ENCODE peak calls at places on chromosomes 3 and 15, in six cellular contexts. J is CD8-positive, alpha-beta T cell; Q is epithelial cell of esophagus; T is astrocyte of the cerebellum; I is foreskin fibroblast; W is neural progenitor cell. A is an unnamed sample.

GRCh38 chr3:58299839-58300516 is 6.1 kb upstream of the RPP14 start:
- DNase-seq in J (no peak), Q (peak), T (no peak), I (no peak), W (peak), A (peak)

GRCh38 chr3:138437281-138437680 is 2.9 kb downstream of the ESYT3 start:
- DNase-seq in J (no peak), Q (no peak), T (no peak), I (no peak), W (no peak), A (no peak)

GRCh38 chr3:155572085-155572484 is 172.8 kb downstream of the PLCH1 start:
- DNase-seq in J (no peak), Q (no peak), T (peak), I (peak), W (no peak), A (no peak)

GRCh38 chr3:54891540-54891897 is 36.3 kb downstream of the LRTM1 start:
- DNase-seq in J (no peak), Q (peak), T (peak), I (peak), W (peak), A (peak)

GRCh38 chr3:143084856-143085731 is 34.5 kb upstream of the CHST2 start:
- DNase-seq in J (no peak), Q (peak), T (no peak), I (peak), W (no peak), A (peak)

GRCh38 chr15:48370460-48370859 is 39.2 kb downstream of the DUT start:
- DNase-seq in J (no peak), Q (peak), T (peak), I (peak), W (no peak), A (no peak)

GRCh38 chr3:189941679-189942078 is 179.0 kb downstream of the P3H2 start:
- DNase-seq in J (no peak), Q (peak), T (peak), I (peak), W (no peak), A (no peak)

GRCh38 chr3:102512734-102513518 is 78.1 kb downstream of the ZPLD1 start:
- DNase-seq in J (no peak), Q (peak), T (no peak), I (no peak), W (no peak), A (no peak)

GRCh38 chr15:42576776-42577175 is 1.4 kb downstream of the STARD9 start:
- DNase-seq in J (no peak), Q (no peak), T (no peak), I (no peak), W (no peak), A (no peak)

GRCh38 chr15:25323420-25323819 is 115.4 kb downstream of the UBE3A start:
- DNase-seq in J (no peak), Q (no peak), T (no peak), I (no peak), W (no peak), A (no peak)

GRCh38 chr3:165653130-165653778 is 184.0 kb downstream of the BCHE start:
- DNase-seq in J (no peak), Q (no peak), T (no peak), I (no peak), W (no peak), A (no peak)

GRCh38 chr3:31472479-31473390 is 60.0 kb upstream of the STT3B start:
- DNase-seq in J (no peak), Q (peak), T (peak), I (no peak), W (no peak), A (no peak)

GRCh38 chr3:134652886-134653630 is 2.2 kb upstream of the KY start:
- DNase-seq in J (no peak), Q (no peak), T (no peak), I (no peak), W (no peak), A (no peak)

GRCh38 chr3:5769825-5770224 is 582.3 kb downstream of the EDEM1 start:
- DNase-seq in J (no peak), Q (no peak), T (no peak), I (no peak), W (no peak), A (no peak)

GRCh38 chr3:188937389-188937788 is 234.4 kb upstream of the TPRG1 start:
- DNase-seq in J (no peak), Q (no peak), T (no peak), I (no peak), W (no peak), A (no peak)

GRCh38 chr3:28994161-28994905 is 286.5 kb upstream of the RBMS3 start:
- DNase-seq in J (no peak), Q (peak), T (no peak), I (no peak), W (peak), A (no peak)

GRCh38 chr3:160265088-160265487 is 39.9 kb downstream of the C3orf80 start:
- DNase-seq in J (no peak), Q (no peak), T (no peak), I (no peak), W (no peak), A (no peak)

GRCh38 chr3:121592856-121593702 is at the start of gene FBXO40:
- DNase-seq in J (no peak), Q (peak), T (no peak), I (no peak), W (peak), A (peak)

GRCh38 chr3:58560771-58561311 is 16.4 kb downstream of the FAM107A start:
- DNase-seq in J (no peak), Q (peak), T (peak), I (peak), W (peak), A (no peak)

GRCh38 chr3:194272861-194273266 is 78.3 kb downstream of the CPN2 start:
- DNase-seq in J (no peak), Q (no peak), T (no peak), I (peak), W (no peak), A (no peak)

GRCh38 chr3:108089544-108089943 is 1.3 kb downstream of the CD47 start:
- DNase-seq in J (no peak), Q (no peak), T (no peak), I (no peak), W (no peak), A (peak)

GRCh38 chr3:81684739-81685395 is 76.6 kb downstream of the GBE1 start:
- DNase-seq in J (no peak), Q (peak), T (no peak), I (peak), W (no peak), A (no peak)

GRCh38 chr3:185200639-185201038 is 47.8 kb upstream of the C3orf70 start:
- DNase-seq in J (no peak), Q (peak), T (peak), I (peak), W (no peak), A (no peak)

GRCh38 chr15:46848704-46849103 is 868.6 kb upstream of the SEMA6D start:
- DNase-seq in J (no peak), Q (peak), T (peak), I (peak), W (no peak), A (no peak)

GRCh38 chr3:19946291-19946831 is 536 bp upstream of the RAB5A start:
- DNase-seq in J (no peak), Q (no peak), T (no peak), I (no peak), W (no peak), A (no peak)

GRCh38 chr3:151644005-151644685 is 89.6 kb upstream of the AADACL2 start:
- DNase-seq in J (no peak), Q (no peak), T (no peak), I (no peak), W (no peak), A (no peak)

GRCh38 chr3:174439621-174440349 is 419.3 kb upstream of the NAALADL2 start:
- DNase-seq in J (no peak), Q (peak), T (peak), I (peak), W (peak), A (no peak)

GRCh38 chr15:32843211-32843907 is 125.6 kb downstream of the GREM1 start:
- DNase-seq in J (no peak), Q (no peak), T (no peak), I (peak), W (no peak), A (no peak)

GRCh38 chr3:157916672-157917071 is 189.5 kb downstream of the SHOX2 start:
- DNase-seq in J (no peak), Q (no peak), T (no peak), I (no peak), W (no peak), A (no peak)

GRCh38 chr15:70362911-70363310 is 265.2 kb upstream of the TLE3 start:
- DNase-seq in J (no peak), Q (peak), T (no peak), I (no peak), W (peak), A (peak)

GRCh38 chr3:66620185-66620803 is 119.5 kb upstream of the LRIG1 start:
- DNase-seq in J (no peak), Q (no peak), T (no peak), I (no peak), W (peak), A (no peak)

GRCh38 chr3:126008219-126008618 is 39.2 kb downstream of the ROPN1B start:
- DNase-seq in J (no peak), Q (no peak), T (no peak), I (no peak), W (no peak), A (no peak)

GRCh38 chr15:39623550-39623931 is 42.7 kb downstream of the THBS1 start:
- DNase-seq in J (peak), Q (no peak), T (no peak), I (no peak), W (no peak), A (peak)

DNA sequence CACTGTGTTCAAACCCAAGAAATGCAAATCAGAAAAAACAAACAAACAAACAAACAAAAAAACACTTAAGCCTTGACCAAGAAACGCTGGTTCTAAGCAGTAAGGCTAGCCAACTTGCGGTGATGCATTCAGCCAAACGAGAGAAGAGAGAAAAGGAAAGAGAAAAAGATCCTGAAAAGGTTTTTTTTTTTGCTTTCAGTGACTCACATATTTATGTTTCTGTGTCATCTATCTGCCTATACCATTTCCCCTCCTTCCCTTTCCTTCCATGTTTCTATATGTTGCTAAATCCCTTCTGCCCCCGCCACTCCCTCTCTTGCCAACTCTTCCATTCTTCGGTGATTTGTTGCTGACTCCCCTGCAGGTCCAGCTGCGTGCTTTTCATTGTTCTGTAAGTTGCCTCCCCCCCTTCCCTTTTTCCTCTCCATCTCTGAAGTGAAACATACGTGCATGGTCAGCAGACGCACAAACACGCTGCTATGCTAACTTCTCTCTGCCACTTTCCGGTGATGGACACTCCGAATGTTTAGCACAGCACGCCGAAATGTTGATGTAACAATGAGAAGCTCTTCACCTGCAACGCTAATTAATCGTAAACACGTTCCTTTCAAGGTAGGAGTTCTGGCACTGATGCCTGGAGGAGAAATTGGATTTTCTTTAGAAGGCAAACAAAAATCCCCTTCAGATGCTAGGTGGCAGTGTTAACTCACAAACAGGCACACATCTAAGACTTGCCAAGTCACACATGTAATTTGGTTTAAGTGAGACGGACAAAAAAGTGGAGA is 154.5 kb downstream of the TUSC7 start:
- DNase-seq in J (no peak), Q (peak), T (peak), I (peak), W (peak), A (peak)
- TF ChIP-seq CTCF in J (no peak), Q (peak), T (peak), I (peak), W (peak), A (peak)

GRCh38 chr15:78709263-78709882 is 68.4 kb upstream of the CHRNB4 start:
- DNase-seq in J (peak), Q (peak), T (no peak), I (peak), W (peak), A (peak)

GRCh38 chr15:78712797-78713515 is 71.9 kb upstream of the CHRNB4 start:
- DNase-seq in J (no peak), Q (no peak), T (no peak), I (no peak), W (no peak), A (no peak)

GRCh38 chr15:78702609-78703332 is 61.8 kb upstream of the CHRNB4 start:
- DNase-seq in J (no peak), Q (peak), T (no peak), I (no peak), W (no peak), A (no peak)

GRCh38 chr15:78711638-78712037 is 70.6 kb upstream of the CHRNB4 start:
- DNase-seq in J (no peak), Q (no peak), T (no peak), I (no peak), W (no peak), A (no peak)

DNA sequence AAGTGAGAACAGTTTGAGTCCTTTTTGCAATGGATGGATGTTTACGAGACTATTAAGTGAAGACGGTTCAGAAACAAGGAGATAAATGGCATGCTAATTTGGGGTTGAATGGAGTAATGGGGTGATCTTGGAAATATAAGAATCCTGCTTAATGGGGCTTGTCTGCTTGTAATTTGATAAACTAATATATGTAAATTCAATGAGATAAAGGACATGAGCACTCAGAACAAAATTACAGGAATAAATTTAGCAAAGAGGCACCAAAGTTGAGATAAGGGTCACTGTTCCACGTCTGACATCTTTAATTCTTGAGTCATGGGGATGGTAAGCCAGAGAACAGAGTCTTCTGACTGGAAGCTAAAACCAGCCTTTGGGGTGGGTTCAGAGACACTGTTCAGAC is 67.7 kb upstream of the CHRNB4 start:
- DNase-seq in J (no peak), Q (no peak), T (no peak), I (no peak), W (no peak), A (no peak)
- H3K4me3 ChIP-seq in J (no peak), Q (no peak), T (no peak), I (no peak), W (no peak), A (no peak)

DNA sequence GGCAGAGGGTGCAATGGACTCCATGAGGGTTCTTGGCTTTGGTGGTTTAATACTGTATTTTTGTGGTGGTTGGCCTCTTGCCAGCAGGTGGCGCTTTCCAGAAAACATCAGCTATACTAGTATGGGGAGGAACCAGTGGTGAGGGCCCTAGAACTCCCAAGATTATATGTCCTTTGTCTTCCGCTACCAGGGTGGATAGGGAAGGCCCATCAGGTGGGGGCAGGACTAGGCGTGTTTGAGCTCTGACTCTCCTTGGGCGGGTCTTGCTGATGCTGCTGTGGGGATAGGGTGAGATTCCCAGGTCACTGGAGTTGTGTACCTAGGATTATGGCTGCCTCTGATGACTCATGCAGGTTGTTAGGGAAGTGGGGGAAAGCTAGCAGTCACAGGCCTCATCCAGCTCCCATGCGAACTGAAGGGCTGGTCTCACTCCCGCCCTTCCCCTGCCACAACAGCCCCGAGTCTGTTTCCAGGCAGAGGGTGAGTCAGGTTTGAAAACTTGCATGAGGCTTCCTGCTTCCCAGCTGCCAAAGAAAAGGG is 357.7 kb downstream of the OTOL1 start:
- DNase-seq in J (no peak), Q (peak), T (peak), I (peak), W (peak), A (peak)
- TF ChIP-seq CTCF in J (no peak), Q (peak), T (no peak), I (no peak), W (peak), A (peak)

DNA sequence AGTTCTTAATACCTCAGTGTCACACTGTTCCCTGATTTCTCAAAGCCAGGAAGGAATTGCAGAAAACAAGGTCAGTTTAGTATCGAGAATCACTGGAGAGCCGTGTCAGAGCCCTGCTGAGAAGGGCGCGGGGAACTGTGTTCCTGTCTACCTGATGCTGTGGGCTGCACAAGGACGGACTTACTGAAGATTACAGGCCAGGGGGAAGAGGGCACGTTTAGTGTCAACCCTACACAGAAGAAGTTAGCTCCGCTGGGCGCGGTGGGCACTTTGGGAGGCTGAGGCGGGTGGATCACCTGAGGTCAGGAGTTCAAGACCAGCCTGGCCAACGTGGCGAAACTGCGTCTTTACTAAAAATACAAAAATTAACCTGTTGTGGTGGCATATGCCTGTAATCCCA is 104.1 kb downstream of the APBA2 start:
- DNase-seq in J (no peak), Q (no peak), T (no peak), I (no peak), W (no peak), A (no peak)
- H3K4me3 ChIP-seq in J (no peak), Q (no peak), T (no peak), I (no peak), W (no peak), A (no peak)

DNA sequence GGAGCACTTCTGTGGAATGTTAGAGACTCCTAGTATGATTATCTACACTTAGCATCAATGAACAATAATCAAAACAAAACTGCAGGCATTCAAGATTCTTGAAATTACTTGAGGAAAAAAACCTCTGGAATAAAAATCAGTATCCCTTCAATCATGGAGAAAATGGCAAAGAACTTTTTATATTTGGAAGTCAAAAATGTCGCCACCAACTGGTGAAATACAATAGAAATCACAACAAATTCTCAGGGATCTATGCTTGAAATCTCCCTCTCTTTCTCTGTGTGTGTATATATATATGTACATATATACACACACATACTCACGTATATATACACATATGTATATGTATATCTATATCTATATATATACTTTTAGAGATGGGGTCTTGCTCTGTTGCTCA is 378.9 kb upstream of the ALCAM start:
- DNase-seq in J (no peak), Q (no peak), T (no peak), I (no peak), W (no peak), A (no peak)
- TF ChIP-seq CTCF in J (no peak), Q (no peak), T (no peak), I (no peak), W (peak), A (no peak)

GRCh38 chr15:63380151-63380827 is 1.4 kb downstream of the CA12 start:
- DNase-seq in J (no peak), Q (no peak), T (no peak), I (no peak), W (no peak), A (no peak)
- H3K4me3 ChIP-seq in J (no peak), Q (peak), T (peak), I (peak), W (no peak), A (no peak)

GRCh38 chr15:62067448-62068044 is 769 bp downstream of the C2CD4A start:
- DNase-seq in J (no peak), Q (peak), T (no peak), I (no peak), W (peak), A (no peak)

GRCh38 chr15:62066663-62067447 is at the start of gene C2CD4A:
- DNase-seq in J (peak), Q (peak), T (no peak), I (no peak), W (peak), A (peak)

GRCh38 chr15:62068787-62069170 is 2.0 kb downstream of the C2CD4A start:
- DNase-seq in J (no peak), Q (peak), T (no peak), I (no peak), W (no peak), A (no peak)

GRCh38 chr15:62069551-62069950 is 2.8 kb downstream of the C2CD4A start:
- DNase-seq in J (no peak), Q (no peak), T (no peak), I (no peak), W (no peak), A (no peak)

DNA sequence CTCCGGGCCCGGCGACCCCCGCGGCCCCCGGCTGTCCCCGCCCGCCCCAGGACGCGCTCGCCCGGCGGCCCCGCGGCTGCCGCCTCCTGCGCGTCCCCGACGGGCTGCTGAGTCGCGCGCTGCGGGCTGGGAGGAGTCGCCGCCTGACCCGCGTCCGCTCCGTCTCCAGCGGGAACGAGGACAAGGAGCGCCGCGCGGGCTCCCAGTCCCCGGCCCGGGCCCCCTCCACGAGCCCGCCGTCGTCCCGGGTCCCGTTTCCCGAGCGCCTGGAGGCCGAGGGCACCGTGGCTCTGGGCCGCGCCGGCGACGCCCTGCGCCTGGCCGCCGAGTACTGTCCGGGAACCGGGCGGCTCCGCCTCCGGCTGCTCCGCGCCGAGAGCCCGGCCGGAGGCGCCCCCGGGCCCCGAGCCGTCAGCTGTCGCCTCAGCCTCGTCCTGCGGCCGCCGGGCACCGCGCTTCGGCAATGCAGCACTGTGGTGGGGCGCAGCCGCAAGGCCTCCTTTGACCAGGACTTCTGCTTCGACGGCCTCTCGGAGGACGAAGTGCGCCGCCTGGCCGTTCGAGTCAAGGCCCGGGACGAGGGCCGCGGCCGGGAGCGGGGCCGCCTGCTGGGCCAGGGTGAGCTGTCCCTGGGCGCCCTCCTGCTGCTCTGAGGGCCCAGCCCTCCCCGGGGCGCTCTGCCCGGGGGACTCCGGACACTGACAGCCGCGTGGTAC is 1.5 kb downstream of the C2CD4A start:
- DNase-seq in J (no peak), Q (peak), T (no peak), I (no peak), W (peak), A (peak)
- TF ChIP-seq CTCF in J (no peak), Q (no peak), T (peak), I (peak), W (peak), A (no peak)

GRCh38 chr3:23808525-23808924 is 2.8 kb downstream of the UBE2E1 start:
- DNase-seq in J (no peak), Q (no peak), T (no peak), I (no peak), W (no peak), A (no peak)
- H3K4me3 ChIP-seq in J (no peak), Q (peak), T (no peak), I (peak), W (peak), A (peak)